ENCODE peak calls at places on chromosome X, in six cellular contexts. F is lower leg skin, X is ovary, U is A549, W is fibroblast of mammary gland, E is cardiac fibroblast. B is an unnamed sample.

GRCh38 chrX:10574663-10575062 is 45.7 kb downstream of the MID1 start:
- DNase-seq in E (peak), X (no peak), F (no peak), W (peak), U (no peak), B (no peak)

GRCh38 chrX:12979630-12980015 is 4.7 kb downstream of the TMSB4X start:
- DNase-seq in X (no peak), W (peak), E (no peak), U (no peak), F (no peak), B (no peak)

GRCh38 chrX:19566359-19567141 is 51.2 kb upstream of the MAP3K15 start:
- DNase-seq in W (peak), F (no peak), E (peak), X (no peak), U (no peak), B (no peak)

GRCh38 chrX:30795981-30796958 is 92.8 kb downstream of the TAB3 start:
- DNase-seq in X (no peak), E (no peak), U (no peak), W (no peak), F (no peak), B (no peak)

GRCh38 chrX:132615396-132616131 is 126.7 kb upstream of the MBNL3 start:
- DNase-seq in W (peak), U (peak), X (peak), E (peak), F (peak), B (peak)

GRCh38 chrX:36640232-36640631 is 367.9 kb upstream of the FAM47C start:
- DNase-seq in U (no peak), F (no peak), X (no peak), W (no peak), E (no peak), B (peak)

GRCh38 chrX:14064632-14065432 is 35.1 kb upstream of the GEMIN8 start:
- DNase-seq in F (no peak), E (peak), X (no peak), W (peak), U (peak), B (peak)

GRCh38 chrX:123764967-123765871 is 32.4 kb upstream of the THOC2 start:
- DNase-seq in X (peak), F (peak), E (peak), U (peak), W (peak), B (peak)

GRCh38 chrX:139892512-139892911 is 40.3 kb downstream of the ATP11C start:
- DNase-seq in W (no peak), F (no peak), U (no peak), X (no peak), E (no peak), B (no peak)

GRCh38 chrX:109934434-109934833 is 68.5 kb upstream of the TMEM164 start:
- DNase-seq in U (no peak), X (no peak), F (no peak), E (peak), W (peak), B (no peak)

GRCh38 chrX:55487143-55487542 is 2.5 kb downstream of the USP51 start:
- DNase-seq in F (no peak), W (no peak), U (no peak), X (no peak), E (no peak), B (no peak)

GRCh38 chrX:149248073-149248625 is 257.0 kb downstream of the IDS start:
- DNase-seq in W (peak), E (peak), X (no peak), F (no peak), U (no peak), B (peak)

GRCh38 chrX:109855501-109855900 is 122.4 kb upstream of the ACSL4 start:
- DNase-seq in U (no peak), X (no peak), F (no peak), E (no peak), W (no peak), B (no peak)

GRCh38 chrX:148495156-148495555 is 5.3 kb upstream of the AFF2 start:
- DNase-seq in W (no peak), X (no peak), E (no peak), F (no peak), U (no peak), B (no peak)

GRCh38 chrX:24506082-24506481 is 41.0 kb downstream of the PDK3 start:
- DNase-seq in W (peak), X (no peak), U (peak), F (no peak), E (peak), B (peak)

GRCh38 chrX:41526925-41527324 is 79.8 kb downstream of the NYX start:
- DNase-seq in X (no peak), U (peak), F (no peak), E (peak), W (peak), B (no peak)

GRCh38 chrX:39688576-39689373 is 409.0 kb downstream of the BCOR start:
- DNase-seq in F (no peak), E (peak), U (peak), X (peak), W (no peak), B (peak)

GRCh38 chrX:105658136-105658535 is 164.2 kb upstream of the NRK start:
- DNase-seq in U (no peak), F (no peak), X (no peak), W (peak), E (peak), B (peak)

GRCh38 chrX:129653985-129654651 is 638 bp downstream of the APLN start:
- DNase-seq in E (no peak), W (no peak), F (no peak), U (peak), X (peak), B (no peak)

GRCh38 chrX:101462892-101463291 is 22.4 kb upstream of the ARMCX4 start:
- DNase-seq in F (no peak), U (peak), X (no peak), E (peak), W (peak), B (peak)
- TF ChIP-seq CTCF in F (no peak), U (no peak), X (no peak), E (peak), W (peak), B (peak)

GRCh38 chrX:152912121-152912520 is 14.3 kb downstream of the ZNF185 start:
- DNase-seq in E (no peak), X (no peak), F (no peak), U (no peak), W (no peak), B (no peak)
- TF ChIP-seq CTCF in E (no peak), X (no peak), F (no peak), U (no peak), W (no peak), B (no peak)

DNA sequence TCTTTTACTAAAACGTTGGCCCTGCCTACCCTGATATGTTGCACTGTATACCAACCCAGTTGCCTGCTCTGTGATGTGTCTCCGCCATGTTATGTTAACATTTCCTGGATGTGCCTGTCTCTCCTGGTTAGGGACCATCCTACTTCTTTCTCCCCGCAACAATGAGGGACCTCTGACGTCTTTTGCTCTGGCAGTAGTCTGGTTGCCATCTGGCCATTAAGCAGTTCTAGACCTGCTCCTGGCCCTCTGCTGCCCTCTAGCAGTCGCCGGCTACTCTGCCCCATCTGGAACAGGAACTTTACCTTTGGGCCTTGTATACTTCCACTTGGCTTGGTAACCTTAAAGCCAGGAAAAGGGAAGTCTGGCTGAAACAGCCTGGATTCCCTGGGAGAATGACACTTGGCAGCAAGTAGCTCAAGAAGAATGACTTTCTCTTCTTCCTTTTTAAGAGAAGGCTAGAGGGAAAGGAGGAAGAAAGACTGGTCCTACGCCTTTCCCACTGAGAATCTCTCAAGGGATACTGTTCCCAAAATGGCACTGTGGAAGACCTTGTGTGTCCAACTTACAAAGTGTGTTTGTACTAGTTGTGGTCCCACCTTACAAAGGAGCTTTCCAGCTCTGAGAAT is 63.5 kb downstream of the GPC3 start:
- DNase-seq in W (peak), F (no peak), X (no peak), E (peak), U (peak), B (peak)
- TF ChIP-seq CTCF in W (peak), F (no peak), X (no peak), E (peak), U (peak), B (peak)

DNA sequence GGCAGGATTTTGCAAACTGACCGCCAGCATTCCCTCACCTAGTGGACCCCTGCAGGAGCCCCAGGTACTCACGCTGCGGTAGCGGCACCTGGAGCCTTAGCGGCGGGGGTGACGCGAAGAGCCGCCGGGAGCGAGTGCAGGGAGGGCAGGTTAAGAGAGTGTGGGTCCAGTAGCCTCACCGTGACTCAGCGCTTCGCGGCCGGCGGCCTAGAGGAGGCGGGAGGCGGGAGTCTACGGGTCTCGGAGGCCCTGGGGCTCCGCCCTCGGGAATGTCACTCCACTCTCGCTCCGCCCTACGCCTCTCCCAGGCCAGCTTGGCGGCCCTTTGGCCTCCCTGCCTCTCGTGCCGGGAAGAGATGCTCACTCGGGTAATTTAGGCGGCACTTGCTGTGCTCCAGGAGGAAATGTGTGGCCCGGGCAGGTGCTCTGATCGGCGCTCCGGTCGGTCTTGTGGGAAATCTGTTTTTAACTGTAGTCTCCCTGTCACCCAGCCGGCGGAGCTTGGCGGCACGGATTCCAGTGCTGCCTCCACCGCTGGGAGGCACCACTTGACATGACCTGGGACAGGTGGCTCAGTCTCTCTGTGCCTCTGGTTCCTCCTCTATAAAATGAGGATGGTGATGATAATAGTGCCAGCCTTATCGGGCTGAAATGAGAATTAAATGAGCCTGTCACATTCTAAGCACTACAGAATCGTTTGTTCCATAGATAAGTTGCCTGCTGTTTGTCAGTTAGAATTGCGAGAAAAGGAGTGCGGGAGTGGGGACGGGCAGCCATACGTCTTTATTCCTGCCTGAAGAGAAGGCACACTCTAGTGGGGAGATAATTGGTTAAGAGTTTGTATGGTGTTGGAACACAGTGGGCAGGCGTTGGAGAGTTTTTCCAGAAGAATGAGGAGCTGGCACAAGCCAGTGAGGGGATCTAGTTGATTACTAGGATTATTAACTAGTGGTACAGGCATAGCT is at the start of gene PIR:
- DNase-seq in E (peak), F (peak), W (peak), X (peak), U (peak), B (peak)
- TF ChIP-seq CTCF in E (peak), F (no peak), W (peak), X (peak), U (peak), B (peak)

GRCh38 chrX:51737062-51737461 is 6.2 kb upstream of the GSPT2 start:
- DNase-seq in U (no peak), X (no peak), W (no peak), F (no peak), E (no peak), B (no peak)
- TF ChIP-seq CTCF in U (no peak), X (no peak), W (no peak), F (no peak), E (no peak), B (no peak)

GRCh38 chrX:21639775-21640174 is 18.4 kb downstream of the KLHL34 start:
- DNase-seq in F (no peak), W (no peak), X (no peak), E (no peak), U (no peak), B (no peak)

GRCh38 chrX:21638311-21638710 is 19.8 kb downstream of the KLHL34 start:
- DNase-seq in W (peak), E (peak), U (no peak), F (no peak), X (no peak), B (no peak)
- TF ChIP-seq CTCF in W (no peak), E (no peak), U (no peak), F (no peak), X (no peak), B (no peak)

GRCh38 chrX:79413963-79414362 is 46.8 kb upstream of the ITM2A start:
- DNase-seq in X (no peak), E (no peak), U (no peak), F (no peak), W (no peak), B (no peak)

GRCh38 chrX:79408623-79409322 is 41.6 kb upstream of the ITM2A start:
- DNase-seq in W (no peak), E (no peak), F (no peak), X (no peak), U (no peak), B (no peak)

GRCh38 chrX:79415056-79415455 is 47.9 kb upstream of the ITM2A start:
- DNase-seq in E (no peak), X (no peak), F (no peak), U (no peak), W (no peak), B (no peak)

GRCh38 chrX:79409657-79410056 is 42.5 kb upstream of the ITM2A start:
- DNase-seq in F (no peak), U (no peak), W (no peak), E (no peak), X (no peak), B (no peak)

DNA sequence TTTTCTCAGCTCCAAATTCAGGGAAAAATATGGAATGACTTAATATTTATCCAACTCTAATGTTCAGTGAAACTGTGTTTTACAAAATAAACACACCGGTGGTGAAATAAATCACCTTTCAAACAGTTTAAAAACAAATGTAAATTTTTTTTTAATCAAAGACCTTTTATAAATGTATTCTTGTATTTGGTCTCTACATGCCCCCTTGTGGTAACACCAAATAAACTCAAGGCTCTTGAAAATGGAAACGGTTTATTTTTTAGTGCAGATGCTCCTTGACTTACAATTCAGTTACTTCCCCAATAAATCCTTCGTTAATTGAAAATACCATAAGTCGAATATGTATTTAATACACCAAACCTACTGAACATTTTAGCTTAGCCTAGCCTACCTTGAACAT is 45.9 kb upstream of the ITM2A start:
- DNase-seq in E (peak), W (peak), X (no peak), U (peak), F (no peak), B (peak)
- TF ChIP-seq CTCF in E (no peak), W (peak), X (peak), U (peak), F (no peak), B (peak)